ENCODE peak calls at places on chromosomes 6 and 20, in five cellular contexts. Z is A549, Q is mesothelial cell of epicardium, V is WTC11, J is fibroblast of mammary gland. X is an unnamed sample.

GRCh38 chr20:17925300-17925939 is 43.2 kb downstream of the SNX5 start:
- DNase-seq in Z (no peak), Q (no peak), V (no peak), J (no peak), X (no peak)

GRCh38 chr20:55159230-55159629 is 683.8 kb downstream of the DOK5 start:
- DNase-seq in Z (no peak), Q (no peak), V (no peak), J (peak), X (no peak)

GRCh38 chr6:36997811-36998722 is 7.4 kb upstream of the FGD2 start:
- DNase-seq in Z (no peak), Q (no peak), V (no peak), J (no peak), X (no peak)

GRCh38 chr20:1896859-1897258 is 1.7 kb downstream of the SIRPA start:
- DNase-seq in Z (no peak), Q (no peak), V (no peak), J (no peak), X (no peak)

GRCh38 chr6:110044093-110044492 is 66.0 kb downstream of the GPR6 start:
- DNase-seq in Z (no peak), Q (no peak), V (no peak), J (no peak), X (no peak)

GRCh38 chr6:73752943-73753342 is 56.9 kb downstream of the CD109 start:
- DNase-seq in Z (no peak), Q (no peak), V (no peak), J (no peak), X (no peak)

GRCh38 chr6:41092421-41093140 is 19.8 kb downstream of the NFYA start:
- DNase-seq in Z (peak), Q (no peak), V (no peak), J (peak), X (no peak)

GRCh38 chr20:64232794-64233193 is 22.8 kb upstream of the PCMTD2 start:
- DNase-seq in Z (no peak), Q (no peak), V (no peak), J (no peak), X (no peak)

GRCh38 chr20:53580376-53581111 is 13.1 kb downstream of the ZNF217 start:
- DNase-seq in Z (no peak), Q (peak), V (no peak), J (no peak), X (no peak)
- TF ChIP-seq CTCF in Z (no peak), Q (peak), V (no peak), J (peak), X (peak)

DNA sequence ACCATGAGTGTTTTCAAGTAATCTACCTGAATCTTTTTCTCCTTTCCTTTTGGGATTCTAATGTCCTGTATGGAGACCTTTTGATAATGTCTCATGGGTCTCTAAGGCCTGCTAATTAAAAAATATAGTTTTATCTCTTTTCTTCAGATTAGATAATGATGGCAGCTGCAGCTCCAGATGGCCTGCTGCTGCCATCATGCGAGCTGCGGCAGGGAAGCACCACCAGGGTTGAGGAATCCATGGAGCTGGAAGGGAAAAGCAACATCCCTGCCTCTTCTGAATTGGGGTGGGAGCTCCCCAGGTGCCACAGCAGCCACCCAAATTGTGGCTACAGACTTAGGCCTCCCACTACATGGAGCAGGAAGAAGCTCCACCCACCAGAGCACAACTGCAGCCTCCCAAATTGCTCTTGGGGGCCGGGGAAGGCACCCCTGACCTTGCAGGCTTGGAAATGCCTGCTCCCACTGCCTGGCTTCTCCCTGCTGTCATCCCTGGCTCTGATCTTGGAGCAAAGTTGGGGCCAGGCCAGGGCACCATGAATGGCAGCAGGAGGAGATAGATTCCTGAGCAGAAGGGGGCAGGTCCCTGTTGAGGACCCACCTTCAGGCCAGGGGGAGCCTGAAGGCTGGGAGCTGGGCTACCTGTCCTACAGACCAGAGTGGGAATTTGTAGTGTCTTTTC is 189.6 kb upstream of the MAN1A1 start:
- DNase-seq in Z (no peak), Q (no peak), V (no peak), J (no peak), X (no peak)
- TF ChIP-seq CTCF in Z (no peak), Q (no peak), V (no peak), J (no peak), X (no peak)

GRCh38 chr6:1554881-1555569 is 54.7 kb upstream of the FOXC1 start:
- DNase-seq in Z (peak), Q (no peak), V (peak), J (peak), X (no peak)
- TF ChIP-seq CTCF in Z (peak), Q (no peak), V (peak), J (no peak), X (peak)

GRCh38 chr20:36992802-36993334 is 41.4 kb upstream of the SAMHD1 start:
- DNase-seq in Z (no peak), Q (no peak), V (no peak), J (no peak), X (no peak)
- TF ChIP-seq CTCF in Z (no peak), Q (no peak), V (no peak), J (no peak), X (no peak)